ENCODE peak calls at places on chromosomes 1 and 21, in eight cellular contexts. One of them, this sample, is unnamed.

GRCh38 chr1:46030876-46031660 is 101.4 kb downstream of the PIK3R3 start:
- DNase-seq in central memory CD4-positive, alpha-beta T cell: no peak
- DNase-seq in activated CD4-positive, alpha-beta T cell treated with anti-CD3 and anti-CD28 coated beads for 4 hours: no peak
- DNase-seq in astrocyte of the spinal cord: no peak
- DNase-seq in cardiac septum: no peak
- DNase-seq in occipital lobe: no peak
- DNase-seq in NCI-H1417: no peak
- DNase-seq in bronchial epithelial cell: no peak
- DNase-seq in this sample: no peak

GRCh38 chr1:68542586-68542985 is 45.7 kb upstream of the DEPDC1 start:
- DNase-seq in central memory CD4-positive, alpha-beta T cell: no peak
- DNase-seq in activated CD4-positive, alpha-beta T cell treated with anti-CD3 and anti-CD28 coated beads for 4 hours: no peak
- DNase-seq in astrocyte of the spinal cord: peak
- DNase-seq in cardiac septum: no peak
- DNase-seq in occipital lobe: no peak
- DNase-seq in NCI-H1417: no peak
- DNase-seq in bronchial epithelial cell: peak
- DNase-seq in this sample: no peak

GRCh38 chr21:26107439-26107838 is 63.1 kb downstream of the APP start:
- DNase-seq in central memory CD4-positive, alpha-beta T cell: no peak
- DNase-seq in activated CD4-positive, alpha-beta T cell treated with anti-CD3 and anti-CD28 coated beads for 4 hours: no peak
- DNase-seq in astrocyte of the spinal cord: no peak
- DNase-seq in cardiac septum: no peak
- DNase-seq in occipital lobe: no peak
- DNase-seq in NCI-H1417: peak
- DNase-seq in bronchial epithelial cell: no peak
- DNase-seq in this sample: no peak

GRCh38 chr1:101907264-101907663 is 89.5 kb downstream of the OLFM3 start:
- DNase-seq in central memory CD4-positive, alpha-beta T cell: no peak
- DNase-seq in activated CD4-positive, alpha-beta T cell treated with anti-CD3 and anti-CD28 coated beads for 4 hours: no peak
- DNase-seq in astrocyte of the spinal cord: no peak
- DNase-seq in cardiac septum: no peak
- DNase-seq in occipital lobe: no peak
- DNase-seq in NCI-H1417: peak
- DNase-seq in bronchial epithelial cell: no peak
- DNase-seq in this sample: no peak

GRCh38 chr1:19775317-19775716 is 24.4 kb downstream of the TMCO4 start:
- DNase-seq in central memory CD4-positive, alpha-beta T cell: no peak
- DNase-seq in activated CD4-positive, alpha-beta T cell treated with anti-CD3 and anti-CD28 coated beads for 4 hours: no peak
- DNase-seq in astrocyte of the spinal cord: no peak
- DNase-seq in cardiac septum: no peak
- DNase-seq in occipital lobe: no peak
- DNase-seq in NCI-H1417: no peak
- DNase-seq in bronchial epithelial cell: no peak
- DNase-seq in this sample: no peak

GRCh38 chr1:171699526-171699925 is 42.3 kb downstream of the VAMP4 start:
- DNase-seq in central memory CD4-positive, alpha-beta T cell: no peak
- DNase-seq in activated CD4-positive, alpha-beta T cell treated with anti-CD3 and anti-CD28 coated beads for 4 hours: no peak
- DNase-seq in astrocyte of the spinal cord: no peak
- DNase-seq in cardiac septum: no peak
- DNase-seq in occipital lobe: no peak
- DNase-seq in NCI-H1417: no peak
- DNase-seq in bronchial epithelial cell: no peak
- DNase-seq in this sample: no peak

GRCh38 chr1:13749543-13750307 is 49.7 kb downstream of the PRDM2 start:
- DNase-seq in central memory CD4-positive, alpha-beta T cell: no peak
- DNase-seq in activated CD4-positive, alpha-beta T cell treated with anti-CD3 and anti-CD28 coated beads for 4 hours: peak
- DNase-seq in astrocyte of the spinal cord: peak
- DNase-seq in cardiac septum: peak
- DNase-seq in occipital lobe: no peak
- DNase-seq in NCI-H1417: peak
- DNase-seq in bronchial epithelial cell: peak
- DNase-seq in this sample: peak

GRCh38 chr1:183276386-183276785 is 90.3 kb downstream of the LAMC2 start:
- DNase-seq in central memory CD4-positive, alpha-beta T cell: no peak
- DNase-seq in activated CD4-positive, alpha-beta T cell treated with anti-CD3 and anti-CD28 coated beads for 4 hours: no peak
- DNase-seq in astrocyte of the spinal cord: no peak
- DNase-seq in cardiac septum: peak
- DNase-seq in occipital lobe: no peak
- DNase-seq in NCI-H1417: no peak
- DNase-seq in bronchial epithelial cell: no peak
- DNase-seq in this sample: no peak

GRCh38 chr21:34510148-34511142 is 1.6 kb downstream of the KCNE1 start:
- DNase-seq in central memory CD4-positive, alpha-beta T cell: no peak
- DNase-seq in activated CD4-positive, alpha-beta T cell treated with anti-CD3 and anti-CD28 coated beads for 4 hours: peak
- DNase-seq in astrocyte of the spinal cord: peak
- DNase-seq in cardiac septum: peak
- DNase-seq in occipital lobe: no peak
- DNase-seq in NCI-H1417: peak
- DNase-seq in bronchial epithelial cell: peak
- DNase-seq in this sample: peak

GRCh38 chr1:1757422-1758058 is 20.7 kb downstream of the NADK start:
- DNase-seq in central memory CD4-positive, alpha-beta T cell: no peak
- DNase-seq in activated CD4-positive, alpha-beta T cell treated with anti-CD3 and anti-CD28 coated beads for 4 hours: no peak
- DNase-seq in astrocyte of the spinal cord: no peak
- DNase-seq in cardiac septum: no peak
- DNase-seq in occipital lobe: no peak
- DNase-seq in NCI-H1417: no peak
- DNase-seq in bronchial epithelial cell: no peak
- DNase-seq in this sample: no peak

GRCh38 chr1:235246022-235246948 is 81.7 kb downstream of the ARID4B start:
- DNase-seq in central memory CD4-positive, alpha-beta T cell: no peak
- DNase-seq in activated CD4-positive, alpha-beta T cell treated with anti-CD3 and anti-CD28 coated beads for 4 hours: no peak
- DNase-seq in astrocyte of the spinal cord: no peak
- DNase-seq in cardiac septum: no peak
- DNase-seq in occipital lobe: no peak
- DNase-seq in NCI-H1417: peak
- DNase-seq in bronchial epithelial cell: peak
- DNase-seq in this sample: no peak

GRCh38 chr1:17236779-17237601 is 11.9 kb upstream of the PADI3 start:
- DNase-seq in central memory CD4-positive, alpha-beta T cell: peak
- DNase-seq in activated CD4-positive, alpha-beta T cell treated with anti-CD3 and anti-CD28 coated beads for 4 hours: peak
- DNase-seq in astrocyte of the spinal cord: peak
- DNase-seq in cardiac septum: peak
- DNase-seq in occipital lobe: peak
- DNase-seq in NCI-H1417: peak
- DNase-seq in bronchial epithelial cell: peak
- DNase-seq in this sample: peak

GRCh38 chr1:28553229-28553930 is 495 bp downstream of the TRNAU1AP start:
- DNase-seq in central memory CD4-positive, alpha-beta T cell: no peak
- DNase-seq in activated CD4-positive, alpha-beta T cell treated with anti-CD3 and anti-CD28 coated beads for 4 hours: no peak
- DNase-seq in astrocyte of the spinal cord: peak
- DNase-seq in cardiac septum: peak
- DNase-seq in occipital lobe: peak
- DNase-seq in NCI-H1417: peak
- DNase-seq in bronchial epithelial cell: peak
- DNase-seq in this sample: no peak

GRCh38 chr1:195894411-195894810 is 713.8 kb downstream of the KCNT2 start:
- DNase-seq in central memory CD4-positive, alpha-beta T cell: no peak
- DNase-seq in activated CD4-positive, alpha-beta T cell treated with anti-CD3 and anti-CD28 coated beads for 4 hours: no peak
- DNase-seq in astrocyte of the spinal cord: peak
- DNase-seq in cardiac septum: no peak
- DNase-seq in occipital lobe: no peak
- DNase-seq in NCI-H1417: no peak
- DNase-seq in bronchial epithelial cell: no peak
- DNase-seq in this sample: no peak

GRCh38 chr1:154344977-154345837 is 19.9 kb downstream of the ATP8B2 start:
- DNase-seq in central memory CD4-positive, alpha-beta T cell: peak
- DNase-seq in activated CD4-positive, alpha-beta T cell treated with anti-CD3 and anti-CD28 coated beads for 4 hours: peak
- DNase-seq in astrocyte of the spinal cord: peak
- DNase-seq in cardiac septum: no peak
- DNase-seq in occipital lobe: no peak
- DNase-seq in NCI-H1417: no peak
- DNase-seq in bronchial epithelial cell: peak
- DNase-seq in this sample: peak